ENCODE peak calls at places on chromosome 10, in eight cellular contexts. Y, H, G, Q, K, X, M and F are unnamed samples.

GRCh38 chr10:13458107-13458761 is 70.6 kb downstream of the BEND7 start:
- DNase-seq in Y (no peak), H (no peak), G (no peak), Q (no peak), K (no peak), X (no peak), M (no peak), F (no peak)

GRCh38 chr10:76429331-76429625 is 997.9 kb downstream of the LRMDA start:
- DNase-seq in Y (no peak), H (no peak), G (no peak), Q (no peak), K (no peak), X (no peak), M (no peak), F (no peak)

GRCh38 chr10:94358480-94358879 is 4.3 kb downstream of the NOC3L start:
- DNase-seq in Y (no peak), H (no peak), G (no peak), Q (no peak), K (no peak), X (no peak), M (peak), F (no peak)

GRCh38 chr10:64519427-64519826 is 998.2 kb downstream of the REEP3 start:
- DNase-seq in Y (no peak), H (no peak), G (no peak), Q (no peak), K (no peak), X (no peak), M (no peak), F (no peak)

GRCh38 chr10:110176626-110177025 is 30.8 kb upstream of the MXI1 start:
- DNase-seq in Y (no peak), H (no peak), G (no peak), Q (no peak), K (no peak), X (no peak), M (no peak), F (no peak)

GRCh38 chr10:11146402-11147171 is 128.9 kb downstream of the CELF2 start:
- DNase-seq in Y (no peak), H (no peak), G (no peak), Q (no peak), K (no peak), X (no peak), M (peak), F (no peak)

GRCh38 chr10:30701471-30702173 is 72.1 kb upstream of the LYZL2 start:
- DNase-seq in Y (no peak), H (peak), G (peak), Q (peak), K (no peak), X (no peak), M (peak), F (peak)

GRCh38 chr10:127679642-127680255 is 57.2 kb upstream of the FOXI2 start:
- DNase-seq in Y (no peak), H (no peak), G (no peak), Q (no peak), K (no peak), X (peak), M (no peak), F (no peak)

GRCh38 chr10:76428541-76429330 is 997.3 kb downstream of the LRMDA start:
- DNase-seq in Y (no peak), H (no peak), G (no peak), Q (no peak), K (no peak), X (peak), M (peak), F (no peak)

GRCh38 chr10:474946-475345 is 214.5 kb downstream of the DIP2C start:
- DNase-seq in Y (no peak), H (no peak), G (no peak), Q (no peak), K (no peak), X (no peak), M (no peak), F (no peak)

GRCh38 chr10:58641708-58642107 is 129.0 kb downstream of the BICC1 start:
- DNase-seq in Y (no peak), H (no peak), G (no peak), Q (no peak), K (no peak), X (peak), M (peak), F (no peak)

GRCh38 chr10:125977206-125977605 is 80.8 kb downstream of the FANK1 start:
- DNase-seq in Y (no peak), H (no peak), G (no peak), Q (no peak), K (no peak), X (peak), M (no peak), F (no peak)

GRCh38 chr10:123666318-123667291 is at the start of gene GPR26:
- DNase-seq in Y (no peak), H (no peak), G (no peak), Q (no peak), K (no peak), X (peak), M (no peak), F (no peak)

GRCh38 chr10:109239371-109239770 is 683.9 kb downstream of the XPNPEP1 start:
- DNase-seq in Y (no peak), H (no peak), G (no peak), Q (no peak), K (no peak), X (no peak), M (no peak), F (no peak)

GRCh38 chr10:71831646-71832552 is 19.2 kb downstream of the PSAP start:
- DNase-seq in Y (no peak), H (no peak), G (peak), Q (no peak), K (no peak), X (no peak), M (no peak), F (no peak)

GRCh38 chr10:51422311-51423120 is 276.9 kb downstream of the CSTF2T start:
- DNase-seq in Y (peak), H (peak), G (peak), Q (peak), K (peak), X (peak), M (peak), F (peak)

GRCh38 chr10:91349381-91349780 is 60.8 kb upstream of the HECTD2 start:
- DNase-seq in Y (no peak), H (no peak), G (no peak), Q (no peak), K (peak), X (no peak), M (peak), F (no peak)

GRCh38 chr10:83176901-83177300 is 962.4 kb upstream of the GHITM start:
- DNase-seq in Y (no peak), H (no peak), G (no peak), Q (no peak), K (no peak), X (no peak), M (no peak), F (no peak)

GRCh38 chr10:102135956-102136526 is 3.2 kb downstream of the PPRC1 start:
- DNase-seq in Y (no peak), H (no peak), G (no peak), Q (no peak), K (no peak), X (no peak), M (no peak), F (no peak)

GRCh38 chr10:114151486-114151885 is 22.5 kb downstream of the CCDC186 start:
- DNase-seq in Y (no peak), H (no peak), G (no peak), Q (no peak), K (no peak), X (no peak), M (peak), F (no peak)

DNA sequence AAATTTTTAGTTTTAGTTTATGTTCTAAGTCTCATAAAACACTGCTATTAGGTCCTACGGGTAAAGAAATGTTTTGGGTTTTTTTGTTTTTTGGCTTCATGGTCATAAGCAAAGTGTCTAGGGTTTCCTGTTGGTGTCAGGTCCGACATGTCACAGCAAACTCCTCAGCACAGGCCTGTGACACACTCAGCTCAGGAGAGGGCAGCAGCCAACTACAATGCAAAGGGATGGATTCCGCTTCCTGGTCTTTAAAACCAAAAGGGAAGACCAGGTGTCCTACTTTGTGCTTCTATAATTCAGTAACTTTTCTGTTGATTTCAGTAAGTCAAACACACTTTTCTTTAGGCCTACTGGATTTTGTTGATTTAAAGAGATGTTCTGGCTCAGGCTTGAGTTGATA is 83.8 kb upstream of the MACROH2A2 start:
- DNase-seq in Y (no peak), H (no peak), G (peak), Q (no peak), K (no peak), X (peak), M (no peak), F (no peak)
- TF ChIP-seq CTCF in Y (peak), H (no peak), G (peak), Q (peak), K (peak), X (peak), M (peak), F (no peak)

GRCh38 chr10:118308664-118309063 is 33.5 kb downstream of the FAM204A start:
- DNase-seq in Y (no peak), H (no peak), G (no peak), Q (no peak), K (no peak), X (peak), M (no peak), F (no peak)
- TF ChIP-seq CTCF in Y (no peak), H (no peak), G (no peak), Q (no peak), K (no peak), X (peak), M (no peak), F (no peak)

GRCh38 chr10:68899186-68899745 is 1.8 kb upstream of the DDX50 start:
- DNase-seq in Y (no peak), H (no peak), G (no peak), Q (no peak), K (no peak), X (no peak), M (no peak), F (no peak)

GRCh38 chr10:68900427-68901105 is 549 bp upstream of the DDX50 start:
- DNase-seq in Y (no peak), H (peak), G (no peak), Q (no peak), K (no peak), X (no peak), M (peak), F (peak)

GRCh38 chr10:68902382-68902781 is 1.3 kb downstream of the DDX50 start:
- DNase-seq in Y (no peak), H (no peak), G (no peak), Q (no peak), K (no peak), X (no peak), M (no peak), F (no peak)

GRCh38 chr10:68897336-68897741 is 3.8 kb upstream of the DDX50 start:
- DNase-seq in Y (peak), H (peak), G (peak), Q (peak), K (peak), X (peak), M (peak), F (no peak)

DNA sequence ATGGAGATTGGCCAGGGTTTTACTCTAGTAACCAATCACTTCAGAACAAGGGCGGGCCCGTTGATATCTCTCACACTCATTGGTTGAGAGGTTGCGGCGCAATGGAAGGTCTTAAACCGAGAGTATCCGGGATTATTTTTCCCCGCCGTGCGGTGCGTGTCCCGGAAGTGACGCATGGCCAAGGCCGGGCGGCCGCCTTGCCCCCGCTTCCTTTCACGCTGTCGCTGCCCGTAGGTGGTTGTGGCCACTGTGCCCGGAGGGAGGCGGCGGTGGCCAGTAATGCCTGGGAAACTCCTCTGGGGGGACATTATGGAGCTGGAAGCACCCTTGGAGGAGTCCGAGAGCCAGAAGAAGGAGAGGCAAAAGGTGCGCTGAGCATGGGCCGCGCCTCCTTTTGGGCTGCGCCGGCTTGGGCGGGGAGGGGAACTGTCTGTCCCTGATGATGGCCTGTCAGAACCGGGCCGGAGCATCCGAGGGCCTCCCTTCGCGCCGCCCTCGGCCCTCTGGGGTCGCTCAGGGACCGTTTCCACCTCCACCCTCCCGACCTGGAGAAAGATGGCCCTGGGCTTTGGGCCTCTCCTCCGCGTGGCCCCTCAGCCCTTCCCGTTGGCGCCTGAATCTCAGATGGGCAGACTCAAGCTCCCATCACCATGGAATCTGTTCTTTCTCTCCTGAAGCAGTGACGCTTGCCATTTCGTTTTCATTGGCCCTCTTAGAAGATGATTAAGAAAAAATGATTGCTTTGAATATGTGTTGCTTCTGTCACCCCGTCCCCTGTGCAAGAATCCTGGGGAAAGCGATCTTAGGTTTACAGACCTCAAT is at the start of gene DDX50:
- DNase-seq in Y (peak), H (no peak), G (peak), Q (peak), K (peak), X (peak), M (peak), F (peak)
- TF ChIP-seq CTCF in Y (no peak), H (no peak), G (no peak), Q (no peak), K (no peak), X (no peak), M (no peak), F (peak)

GRCh38 chr10:118737594-118738302 is 17.0 kb downstream of the CACUL1 start:
- DNase-seq in Y (no peak), H (no peak), G (no peak), Q (no peak), K (no peak), X (no peak), M (no peak), F (no peak)

GRCh38 chr10:118732253-118733194 is 22.2 kb downstream of the CACUL1 start:
- DNase-seq in Y (no peak), H (no peak), G (no peak), Q (no peak), K (no peak), X (no peak), M (no peak), F (peak)

GRCh38 chr10:118730699-118731456 is 23.9 kb downstream of the CACUL1 start:
- DNase-seq in Y (no peak), H (no peak), G (no peak), Q (no peak), K (no peak), X (no peak), M (no peak), F (no peak)

GRCh38 chr10:118735294-118735693 is 19.5 kb downstream of the CACUL1 start:
- DNase-seq in Y (no peak), H (no peak), G (no peak), Q (no peak), K (no peak), X (peak), M (no peak), F (no peak)

GRCh38 chr10:118734477-118734876 is 20.3 kb downstream of the CACUL1 start:
- DNase-seq in Y (no peak), H (no peak), G (no peak), Q (no peak), K (no peak), X (no peak), M (no peak), F (no peak)
- TF ChIP-seq CTCF in Y (peak), H (no peak), G (no peak), Q (no peak), K (no peak), X (peak), M (peak), F (no peak)

GRCh38 chr10:35600193-35600592 is 4.9 kb upstream of the GJD4 start:
- DNase-seq in Y (no peak), H (no peak), G (no peak), Q (no peak), K (no peak), X (peak), M (no peak), F (no peak)
- TF ChIP-seq CTCF in Y (no peak), H (no peak), G (no peak), Q (peak), K (no peak), X (peak), M (no peak), F (no peak)

DNA sequence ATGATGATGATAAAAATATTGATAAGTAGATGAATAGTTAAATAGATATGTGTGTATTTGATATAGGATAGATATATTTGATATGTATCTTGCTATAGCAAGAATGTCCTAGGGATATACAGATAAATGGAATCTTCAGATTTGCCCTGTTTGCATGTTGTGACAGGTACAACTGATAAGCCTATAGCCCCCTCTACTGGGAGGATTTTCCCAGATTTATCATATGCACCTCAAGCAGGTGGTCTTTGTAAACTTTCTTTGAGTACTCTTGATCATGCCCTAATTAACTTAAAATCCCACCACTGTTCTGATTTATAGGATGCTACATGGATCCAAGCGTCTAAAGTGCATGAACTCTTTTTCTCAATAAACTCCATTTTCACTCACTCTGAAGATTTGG is 1050.7 kb downstream of the SORCS3 start:
- DNase-seq in Y (no peak), H (no peak), G (no peak), Q (no peak), K (no peak), X (peak), M (peak), F (no peak)
- TF ChIP-seq CTCF in Y (no peak), H (no peak), G (no peak), Q (no peak), K (no peak), X (peak), M (peak), F (no peak)

GRCh38 chr10:96831200-96831866 is 765 bp upstream of the LCOR start:
- DNase-seq in Y (no peak), H (no peak), G (no peak), Q (no peak), K (no peak), X (no peak), M (no peak), F (no peak)

GRCh38 chr10:96828609-96829008 is 3.5 kb upstream of the LCOR start:
- DNase-seq in Y (no peak), H (no peak), G (no peak), Q (no peak), K (no peak), X (no peak), M (no peak), F (no peak)

GRCh38 chr10:96831867-96832720 is at the start of gene LCOR:
- DNase-seq in Y (peak), H (peak), G (peak), Q (peak), K (peak), X (peak), M (peak), F (peak)

GRCh38 chr10:96829029-96829773 is 2.9 kb upstream of the LCOR start:
- DNase-seq in Y (no peak), H (no peak), G (no peak), Q (no peak), K (no peak), X (no peak), M (no peak), F (no peak)

GRCh38 chr10:96830511-96831199 is 1.4 kb upstream of the LCOR start:
- DNase-seq in Y (peak), H (peak), G (peak), Q (peak), K (peak), X (peak), M (peak), F (peak)
- TF ChIP-seq CTCF in Y (peak), H (peak), G (peak), Q (peak), K (peak), X (peak), M (peak), F (peak)

DNA sequence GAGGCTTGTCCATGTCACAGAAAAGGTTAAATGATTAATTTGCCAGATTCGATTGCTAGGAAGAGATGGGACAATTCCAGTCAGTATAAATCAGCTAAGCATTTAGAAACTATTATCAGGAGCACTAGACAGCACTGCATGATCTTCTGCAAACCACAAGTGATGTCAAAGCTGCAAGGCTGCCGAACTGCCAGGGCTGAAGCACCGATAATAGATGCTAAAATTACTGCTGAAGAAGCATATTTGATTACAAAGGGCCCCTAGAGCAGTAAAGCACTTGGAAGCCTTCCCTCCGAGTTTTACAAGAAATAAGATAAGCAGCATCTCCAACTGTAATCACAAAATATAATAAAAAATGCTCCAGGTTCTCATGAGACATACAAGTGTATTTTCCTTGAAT is 40.6 kb downstream of the RNLS start:
- DNase-seq in Y (no peak), H (no peak), G (no peak), Q (no peak), K (no peak), X (no peak), M (no peak), F (no peak)
- TF ChIP-seq CTCF in Y (no peak), H (no peak), G (no peak), Q (no peak), K (no peak), X (no peak), M (no peak), F (no peak)